ENCODE peak calls at places on chromosomes 4 and X, in five cellular contexts. W, I, L, X and F are unnamed samples. For H3K9me3, the result is how much of the 10 kb centered on the place peaks cover.

GRCh38 chrX:1468250-1468772 is 15.6 kb upstream of the ASMTL start:
- DNase-seq in X (peak), L (no peak), I (peak), W (peak), F (no peak)

GRCh38 chr4:59120287-59120814 is 2010.2 kb upstream of the IGFBP7 start:
- DNase-seq in W (no peak), I (no peak), L (no peak), X (no peak), F (no peak)

GRCh38 chr4:133624744-133625143 is 475.6 kb downstream of the PCDH10 start:
- DNase-seq in L (no peak), I (no peak), X (no peak), W (peak), F (no peak)

GRCh38 chr4:4803216-4803903 is 56.1 kb upstream of the MSX1 start:
- DNase-seq in L (no peak), W (no peak), I (no peak), X (no peak), F (no peak)

GRCh38 chr4:7043521-7044414 is 596 bp downstream of the TADA2B start:
- DNase-seq in L (peak), W (no peak), I (peak), X (peak), F (no peak)

GRCh38 chr4:149293233-149293632 is 522.4 kb downstream of the IQCM start:
- DNase-seq in I (no peak), X (no peak), L (no peak), W (no peak), F (no peak)

GRCh38 chr4:40685300-40685699 is 55.6 kb upstream of the RBM47 start:
- DNase-seq in X (peak), L (peak), I (no peak), W (no peak), F (no peak)

GRCh38 chr4:187172340-187172761 is 448.7 kb upstream of the FAT1 start:
- DNase-seq in X (no peak), L (peak), I (no peak), W (no peak), F (no peak)

GRCh38 chr4:186722856-186723206 is 825 bp downstream of the FAT1 start:
- DNase-seq in I (no peak), L (no peak), X (no peak), W (no peak), F (no peak)

GRCh38 chr4:128322986-128323385 is 35.4 kb upstream of the PGRMC2 start:
- DNase-seq in W (no peak), X (peak), I (no peak), L (peak), F (no peak)

GRCh38 chr4:36523182-36523581 is 241.8 kb downstream of the DTHD1 start:
- DNase-seq in X (no peak), I (no peak), W (no peak), L (no peak), F (peak)

GRCh38 chr4:147733614-147734344 is 1.9 kb downstream of the ARHGAP10 start:
- DNase-seq in W (no peak), L (peak), X (no peak), I (no peak), F (no peak)

GRCh38 chr4:42306221-42307109 is 90.8 kb upstream of the SHISA3 start:
- DNase-seq in L (no peak), W (no peak), X (no peak), I (no peak), F (no peak)

GRCh38 chrX:16687514-16687913 is 25.0 kb downstream of the CTPS2 start:
- DNase-seq in I (no peak), L (peak), W (no peak), X (no peak), F (no peak)

GRCh38 chr4:36533944-36534343 is 252.5 kb downstream of the DTHD1 start:
- DNase-seq in I (no peak), L (no peak), W (no peak), X (no peak), F (no peak)

GRCh38 chrX:133290076-133290475 is 71.9 kb upstream of the TFDP3 start:
- DNase-seq in I (no peak), W (no peak), L (no peak), X (no peak), F (no peak)

GRCh38 chrX:153649178-153649914 is 2.3 kb downstream of the DUSP9 start:
- DNase-seq in X (peak), I (peak), L (no peak), W (peak), F (no peak)

GRCh38 chrX:106247162-106247561 is 79.1 kb downstream of the PWWP3B start:
- DNase-seq in I (no peak), X (no peak), W (no peak), L (peak), F (no peak)

GRCh38 chr4:107120661-107121060 is 84.5 kb upstream of the DKK2 start:
- DNase-seq in X (no peak), L (no peak), W (no peak), I (no peak), F (peak)

GRCh38 chrX:102728646-102729045 is 8.1 kb downstream of the GPRASP3 start:
- DNase-seq in I (no peak), L (no peak), X (no peak), W (no peak), F (no peak)

GRCh38 chrX:51144828-51145442 is 187.7 kb upstream of the NUDT10 start:
- DNase-seq in I (peak), L (peak), W (peak), X (peak), F (peak)

GRCh38 chr4:111537861-111538260 is 607.4 kb upstream of the FAM241A start:
- DNase-seq in L (peak), I (no peak), X (no peak), W (no peak), F (no peak)

GRCh38 chrX:152637649-152638442 is at the start of gene GABRQ:
- DNase-seq in W (peak), L (no peak), X (peak), I (peak), F (peak)

GRCh38 chr4:112063260-112063659 is 82.0 kb upstream of the FAM241A start:
- DNase-seq in X (no peak), I (no peak), L (no peak), W (no peak), F (no peak)

GRCh38 chr4:186902361-186902760 is 178.7 kb upstream of the FAT1 start:
- DNase-seq in I (no peak), W (no peak), L (peak), X (no peak), F (no peak)

GRCh38 chrX:154719132-154719675 is 31.7 kb downstream of the GAB3 start:
- DNase-seq in I (no peak), L (peak), W (no peak), X (peak), F (no peak)

DNA sequence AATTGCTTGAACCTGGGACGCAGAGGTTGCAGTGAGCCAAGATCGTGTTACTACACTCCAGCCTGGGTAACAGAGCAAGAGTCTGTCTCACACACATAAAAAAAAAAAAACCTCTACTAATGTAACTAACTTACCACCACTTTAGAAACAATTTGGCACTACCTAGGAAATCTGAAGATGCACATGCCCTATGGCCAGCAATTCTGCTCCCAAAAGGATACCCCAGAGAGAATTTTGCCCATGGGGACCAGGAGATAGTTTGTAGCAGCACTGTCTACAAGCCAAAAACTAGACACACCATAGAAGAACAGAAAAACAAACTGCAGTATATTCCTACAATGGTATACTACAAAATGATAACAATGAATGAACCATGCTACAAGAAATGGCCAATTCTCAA is 37.5 kb downstream of the USP46 start:
- DNase-seq in X (no peak), I (peak), W (no peak), L (no peak), F (no peak)
- H2BK12ac ChIP-seq in X (no peak), I (no peak), W (no peak), L (no peak), F (no peak)

DNA sequence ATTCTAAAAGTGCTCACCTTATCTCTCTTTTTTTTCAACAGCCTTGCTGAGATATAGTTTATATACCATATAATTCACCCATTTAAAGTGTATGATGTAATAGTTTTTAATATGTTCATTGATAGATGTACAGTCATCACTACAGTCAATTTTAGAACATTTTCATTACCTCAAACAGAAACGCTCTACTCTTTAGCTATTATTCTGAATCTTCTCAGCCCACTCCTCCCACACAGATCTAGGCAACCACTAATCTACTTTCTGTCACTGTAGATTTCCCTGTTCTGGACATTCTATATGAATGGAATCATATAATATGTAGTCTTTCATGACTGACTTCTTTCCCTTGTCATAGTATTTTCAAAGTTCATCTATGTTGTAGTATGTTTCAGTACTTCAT is 22.6 kb downstream of the MND1 start:
- DNase-seq in X (no peak), L (no peak), W (no peak), I (no peak), F (no peak)
- H3K9me3 ChIP-seq in X (under half), L (under half), W (under half), I (under half), F (under half)

GRCh38 chr4:76744253-76744921 is 153.6 kb downstream of the SOWAHB start:
- DNase-seq in I (no peak), L (peak), W (no peak), X (no peak), F (no peak)
- H2BK12ac ChIP-seq in I (no peak), L (no peak), W (no peak), X (no peak), F (no peak)

GRCh38 chr4:48943387-48943786 is 36.8 kb upstream of the OCIAD2 start:
- DNase-seq in X (no peak), W (peak), L (no peak), I (no peak), F (no peak)
- H3K9me3 ChIP-seq in X (under half), W (under half), L (under half), I (under half), F (under half)

DNA sequence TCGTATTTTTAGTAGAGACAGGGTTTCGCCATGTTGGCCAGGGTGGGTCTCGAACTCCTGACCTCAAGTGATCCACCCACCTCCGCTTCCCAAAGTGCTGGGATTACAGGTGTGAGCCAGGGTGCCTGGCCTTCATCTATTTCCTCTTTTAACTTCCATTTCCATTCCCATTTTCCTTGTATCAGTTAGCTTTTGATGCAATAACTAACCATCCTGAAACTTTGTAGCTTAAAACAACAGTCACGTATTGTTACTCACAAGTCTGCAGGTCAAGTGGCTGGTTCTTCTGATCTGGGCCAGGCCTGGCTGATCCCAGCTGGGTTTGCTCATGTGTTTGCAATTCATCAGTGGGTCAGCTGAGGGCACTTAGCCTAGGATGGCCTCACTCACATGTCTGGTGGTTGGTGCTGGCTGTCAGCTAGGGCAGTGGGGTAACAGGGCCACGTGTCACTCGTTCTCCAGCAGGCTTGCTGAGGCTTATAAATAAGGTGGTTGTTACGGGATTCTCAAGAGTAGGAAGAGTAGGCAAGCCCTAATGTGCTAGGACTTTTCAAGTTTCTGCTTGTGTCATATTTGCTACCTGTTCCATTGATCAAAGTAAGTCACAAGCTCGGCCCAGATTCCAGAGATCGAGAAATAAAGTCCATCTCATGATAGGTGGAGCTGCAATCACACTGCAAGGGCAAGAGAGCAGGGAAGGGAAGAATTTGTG is 88.2 kb downstream of the SOWAHB start:
- DNase-seq in I (no peak), W (no peak), L (peak), X (peak), F (no peak)
- H2BK12ac ChIP-seq in I (no peak), W (no peak), L (peak), X (no peak), F (no peak)

DNA sequence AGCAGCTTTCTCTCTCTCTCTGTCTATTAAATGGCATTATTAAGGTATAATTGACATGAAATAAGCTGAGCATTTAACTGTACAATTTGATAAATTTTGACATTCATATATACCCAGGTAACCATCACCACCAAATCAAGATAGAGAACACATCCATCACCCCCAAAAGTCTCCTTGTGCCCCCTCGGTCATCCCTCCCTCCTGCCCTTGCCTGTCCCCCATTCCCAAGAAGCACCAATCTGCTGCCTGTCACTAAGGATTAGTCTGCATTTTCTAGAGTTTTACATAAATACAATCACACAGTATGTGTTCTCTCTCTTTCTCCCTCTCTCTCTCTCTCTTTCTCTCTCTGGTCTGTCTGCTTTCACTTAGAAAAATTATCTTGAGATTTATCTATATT is 25.0 kb upstream of the TMEM154 start:
- DNase-seq in L (no peak), W (no peak), X (no peak), I (no peak), F (no peak)
- H3K9me3 ChIP-seq in L (under half), W (under half), X (under half), I (under half), F (under half)

GRCh38 chr4:139824882-139825522 is 159.4 kb downstream of the MGST2 start:
- DNase-seq in W (no peak), I (no peak), L (no peak), X (no peak), F (no peak)

GRCh38 chr4:139822391-139822790 is 156.8 kb downstream of the MGST2 start:
- DNase-seq in L (no peak), X (no peak), I (no peak), W (no peak), F (no peak)

GRCh38 chr4:139823746-139824145 is 158.1 kb downstream of the MGST2 start:
- DNase-seq in L (no peak), W (no peak), X (no peak), I (no peak), F (no peak)

GRCh38 chr4:139825523-139826014 is 159.9 kb downstream of the MGST2 start:
- DNase-seq in X (no peak), W (peak), L (no peak), I (no peak), F (no peak)

DNA sequence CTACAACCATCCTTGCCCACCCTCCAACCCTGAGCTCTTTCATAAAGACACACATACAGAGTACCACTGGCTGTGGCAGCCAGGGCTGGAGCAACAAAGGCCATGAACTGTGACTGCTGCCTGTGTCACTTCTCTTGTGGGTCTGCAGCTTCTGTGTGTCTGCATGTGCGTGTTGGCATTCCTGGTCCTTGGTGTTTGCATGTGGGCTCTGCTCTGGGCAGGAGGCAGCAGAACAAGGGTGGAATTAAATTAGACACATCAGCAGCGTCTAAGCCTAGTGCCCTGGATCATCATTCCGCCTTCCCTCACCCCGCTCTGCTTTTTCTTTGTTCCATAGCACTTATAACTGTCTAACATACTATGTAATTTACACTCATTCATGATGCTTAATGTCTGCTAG is 157.7 kb downstream of the MGST2 start:
- DNase-seq in X (no peak), I (no peak), L (no peak), W (no peak), F (no peak)
- H2BK12ac ChIP-seq in X (peak), I (peak), L (no peak), W (no peak), F (peak)

DNA sequence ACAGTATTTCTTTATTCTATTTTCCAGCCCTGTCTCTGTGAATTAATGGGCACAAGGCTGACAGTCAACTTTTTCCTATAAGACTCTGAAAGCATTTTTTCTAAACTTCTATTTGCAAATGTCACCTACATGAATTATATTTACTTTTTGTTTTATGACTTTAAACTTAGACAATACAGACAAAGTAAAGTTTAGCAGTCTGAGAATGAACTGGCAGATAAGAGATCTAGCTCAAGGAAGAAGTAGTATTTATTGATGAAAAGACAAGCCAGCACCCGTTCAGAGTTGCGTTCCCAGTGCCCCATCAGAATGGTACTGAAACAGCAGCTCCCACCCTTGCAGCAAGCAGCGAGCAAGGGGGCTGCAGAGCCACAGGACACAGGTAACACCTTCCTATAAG is 148.5 kb downstream of the FAM13A start:
- DNase-seq in I (no peak), W (no peak), X (no peak), L (no peak), F (no peak)
- H3K9me3 ChIP-seq in I (under half), W (under half), X (under half), L (under half), F (under half)